ENCODE peak calls at places on chromosomes 7 and 10, in seven cellular contexts. One of them, this sample, is unnamed.

GRCh38 chr7:101869026-101869900 is 51.8 kb downstream of the CUX1 start:
- DNase-seq in colonic mucosa: no peak
- DNase-seq in fibroblast of lung: no peak
- DNase-seq in Karpas-422: peak; percentile 82
- DNase-seq in CD4-positive, CD25-positive, alpha-beta regulatory T cell: no peak
- DNase-seq in HepG2: no peak
- DNase-seq in endothelial cell of umbilical vein: no peak
- DNase-seq in this sample: peak; percentile 44

GRCh38 chr10:132375116-132375794 is 21.7 kb upstream of the PWWP2B start:
- DNase-seq in CD4-positive, CD25-positive, alpha-beta regulatory T cell: no peak
- DNase-seq in endothelial cell of umbilical vein: no peak
- DNase-seq in Karpas-422: no peak
- DNase-seq in HepG2: no peak
- DNase-seq in colonic mucosa: no peak
- DNase-seq in fibroblast of lung: no peak
- DNase-seq in this sample: no peak

GRCh38 chr7:151244156-151244870 is 4.2 kb downstream of the SMARCD3 start:
- DNase-seq in colonic mucosa: peak; percentile 57
- DNase-seq in endothelial cell of umbilical vein: peak; percentile 61
- DNase-seq in HepG2: no peak
- DNase-seq in CD4-positive, CD25-positive, alpha-beta regulatory T cell: peak; percentile 74
- DNase-seq in Karpas-422: peak; percentile 88
- DNase-seq in fibroblast of lung: no peak
- DNase-seq in this sample: peak; percentile 57

GRCh38 chr7:42671627-42672026 is 240.2 kb downstream of the C7orf25 start:
- DNase-seq in colonic mucosa: no peak
- DNase-seq in CD4-positive, CD25-positive, alpha-beta regulatory T cell: no peak
- DNase-seq in HepG2: no peak
- DNase-seq in fibroblast of lung: peak; percentile 73
- DNase-seq in Karpas-422: no peak
- DNase-seq in endothelial cell of umbilical vein: no peak
- DNase-seq in this sample: no peak

GRCh38 chr7:20331912-20332317 is 1.2 kb downstream of the ITGB8 start:
- DNase-seq in Karpas-422: no peak
- DNase-seq in HepG2: no peak
- DNase-seq in endothelial cell of umbilical vein: no peak
- DNase-seq in CD4-positive, CD25-positive, alpha-beta regulatory T cell: no peak
- DNase-seq in fibroblast of lung: no peak
- DNase-seq in colonic mucosa: peak; percentile 54
- DNase-seq in this sample: no peak

GRCh38 chr7:149720372-149721083 is 52.9 kb downstream of the ZNF467 start:
- DNase-seq in colonic mucosa: no peak
- DNase-seq in CD4-positive, CD25-positive, alpha-beta regulatory T cell: no peak
- DNase-seq in HepG2: peak; percentile 78
- DNase-seq in fibroblast of lung: no peak
- DNase-seq in endothelial cell of umbilical vein: no peak
- DNase-seq in Karpas-422: no peak
- DNase-seq in this sample: peak; percentile 38

GRCh38 chr7:150974468-150975391 is 3.4 kb downstream of the KCNH2 start:
- DNase-seq in HepG2: no peak
- DNase-seq in Karpas-422: peak; percentile 86
- DNase-seq in fibroblast of lung: no peak
- DNase-seq in endothelial cell of umbilical vein: peak; percentile 12
- DNase-seq in CD4-positive, CD25-positive, alpha-beta regulatory T cell: peak; percentile 91
- DNase-seq in colonic mucosa: peak; percentile 87
- DNase-seq in this sample: peak; percentile 51

GRCh38 chr10:116096501-116096900 is 176.5 kb downstream of the GFRA1 start:
- DNase-seq in Karpas-422: no peak
- DNase-seq in fibroblast of lung: no peak
- DNase-seq in HepG2: no peak
- DNase-seq in colonic mucosa: no peak
- DNase-seq in CD4-positive, CD25-positive, alpha-beta regulatory T cell: no peak
- DNase-seq in endothelial cell of umbilical vein: no peak
- DNase-seq in this sample: no peak

GRCh38 chr10:105466521-105466920 is 825.4 kb downstream of the SORCS3 start:
- DNase-seq in HepG2: no peak
- DNase-seq in fibroblast of lung: no peak
- DNase-seq in Karpas-422: no peak
- DNase-seq in endothelial cell of umbilical vein: no peak
- DNase-seq in CD4-positive, CD25-positive, alpha-beta regulatory T cell: no peak
- DNase-seq in colonic mucosa: no peak
- DNase-seq in this sample: no peak

GRCh38 chr10:63145782-63146181 is 12.7 kb downstream of the NRBF2 start:
- DNase-seq in Karpas-422: peak; percentile 44
- DNase-seq in CD4-positive, CD25-positive, alpha-beta regulatory T cell: no peak
- DNase-seq in HepG2: no peak
- DNase-seq in fibroblast of lung: peak; percentile 58
- DNase-seq in endothelial cell of umbilical vein: no peak
- DNase-seq in colonic mucosa: no peak
- DNase-seq in this sample: no peak

GRCh38 chr7:30012757-30013156 is 13.7 kb downstream of the FKBP14 start:
- DNase-seq in fibroblast of lung: no peak
- DNase-seq in HepG2: no peak
- DNase-seq in Karpas-422: no peak
- DNase-seq in CD4-positive, CD25-positive, alpha-beta regulatory T cell: no peak
- DNase-seq in endothelial cell of umbilical vein: no peak
- DNase-seq in colonic mucosa: no peak
- DNase-seq in this sample: no peak

GRCh38 chr10:10038358-10038757 is 979.3 kb upstream of the CELF2 start:
- DNase-seq in colonic mucosa: no peak
- DNase-seq in fibroblast of lung: no peak
- DNase-seq in HepG2: no peak
- DNase-seq in Karpas-422: no peak
- DNase-seq in endothelial cell of umbilical vein: no peak
- DNase-seq in CD4-positive, CD25-positive, alpha-beta regulatory T cell: no peak
- DNase-seq in this sample: no peak

GRCh38 chr7:130144632-130145171 is 60.5 kb downstream of the TMEM209 start:
- DNase-seq in fibroblast of lung: peak; percentile 95
- DNase-seq in colonic mucosa: peak; percentile 45
- DNase-seq in endothelial cell of umbilical vein: no peak
- DNase-seq in Karpas-422: no peak
- DNase-seq in HepG2: peak; percentile 33
- DNase-seq in CD4-positive, CD25-positive, alpha-beta regulatory T cell: no peak
- DNase-seq in this sample: peak; percentile 60

GRCh38 chr10:16832351-16833080 is 15.3 kb upstream of the RSU1 start:
- DNase-seq in endothelial cell of umbilical vein: peak; percentile 98
- DNase-seq in CD4-positive, CD25-positive, alpha-beta regulatory T cell: no peak
- DNase-seq in HepG2: no peak
- DNase-seq in fibroblast of lung: peak; percentile 96
- DNase-seq in Karpas-422: no peak
- DNase-seq in colonic mucosa: peak; percentile 72
- DNase-seq in this sample: peak; percentile 49

GRCh38 chr10:29932991-29933390 is 126.4 kb downstream of the JCAD start:
- DNase-seq in CD4-positive, CD25-positive, alpha-beta regulatory T cell: no peak
- DNase-seq in Karpas-422: no peak
- DNase-seq in HepG2: no peak
- DNase-seq in colonic mucosa: no peak
- DNase-seq in fibroblast of lung: no peak
- DNase-seq in endothelial cell of umbilical vein: no peak
- DNase-seq in this sample: no peak

GRCh38 chr7:113197274-113197673 is 78.9 kb upstream of the SMIM30 start:
- DNase-seq in CD4-positive, CD25-positive, alpha-beta regulatory T cell: no peak
- DNase-seq in colonic mucosa: no peak
- DNase-seq in fibroblast of lung: peak; percentile 89
- DNase-seq in endothelial cell of umbilical vein: no peak
- DNase-seq in Karpas-422: no peak
- DNase-seq in HepG2: no peak
- DNase-seq in this sample: no peak

GRCh38 chr7:107559864-107560263 is 3.9 kb downstream of the COG5 start:
- DNase-seq in HepG2: no peak
- DNase-seq in Karpas-422: no peak
- DNase-seq in colonic mucosa: no peak
- DNase-seq in CD4-positive, CD25-positive, alpha-beta regulatory T cell: no peak
- DNase-seq in fibroblast of lung: peak; percentile 80
- DNase-seq in endothelial cell of umbilical vein: peak; percentile 57
- DNase-seq in this sample: no peak

GRCh38 chr10:10589540-10589939 is 428.1 kb upstream of the CELF2 start:
- DNase-seq in Karpas-422: peak; percentile 57
- DNase-seq in fibroblast of lung: peak; percentile 89
- DNase-seq in HepG2: no peak
- DNase-seq in endothelial cell of umbilical vein: peak; percentile 56
- DNase-seq in colonic mucosa: no peak
- DNase-seq in CD4-positive, CD25-positive, alpha-beta regulatory T cell: no peak
- DNase-seq in this sample: no peak

GRCh38 chr7:91866599-91867148 is 13.8 kb downstream of the MTERF1 start:
- DNase-seq in CD4-positive, CD25-positive, alpha-beta regulatory T cell: no peak
- DNase-seq in fibroblast of lung: no peak
- DNase-seq in Karpas-422: no peak
- DNase-seq in colonic mucosa: no peak
- DNase-seq in HepG2: no peak
- DNase-seq in endothelial cell of umbilical vein: no peak
- DNase-seq in this sample: no peak

GRCh38 chr7:97694355-97694754 is 37.5 kb upstream of the TAC1 start:
- DNase-seq in Karpas-422: no peak
- DNase-seq in colonic mucosa: no peak
- DNase-seq in CD4-positive, CD25-positive, alpha-beta regulatory T cell: no peak
- DNase-seq in HepG2: no peak
- DNase-seq in endothelial cell of umbilical vein: no peak
- DNase-seq in fibroblast of lung: no peak
- DNase-seq in this sample: no peak

GRCh38 chr10:95096143-95096542 is 26.8 kb upstream of the CYP2C8 start:
- DNase-seq in CD4-positive, CD25-positive, alpha-beta regulatory T cell: no peak
- DNase-seq in Karpas-422: no peak
- DNase-seq in fibroblast of lung: no peak
- DNase-seq in endothelial cell of umbilical vein: no peak
- DNase-seq in HepG2: no peak
- DNase-seq in colonic mucosa: peak; percentile 72
- DNase-seq in this sample: peak; percentile 89

GRCh38 chr10:99681553-99681952 is 22.2 kb downstream of the ENTPD7 start:
- DNase-seq in colonic mucosa: no peak
- DNase-seq in Karpas-422: no peak
- DNase-seq in HepG2: no peak
- DNase-seq in fibroblast of lung: peak; percentile 82
- DNase-seq in endothelial cell of umbilical vein: no peak
- DNase-seq in CD4-positive, CD25-positive, alpha-beta regulatory T cell: no peak
- DNase-seq in this sample: no peak

GRCh38 chr7:141866974-141867373 is 25.7 kb upstream of the PRSS37 start:
- DNase-seq in CD4-positive, CD25-positive, alpha-beta regulatory T cell: no peak
- DNase-seq in endothelial cell of umbilical vein: no peak
- DNase-seq in Karpas-422: no peak
- DNase-seq in fibroblast of lung: no peak
- DNase-seq in colonic mucosa: no peak
- DNase-seq in HepG2: no peak
- DNase-seq in this sample: no peak

GRCh38 chr10:11147723-11148122 is 130.1 kb downstream of the CELF2 start:
- DNase-seq in fibroblast of lung: no peak
- DNase-seq in CD4-positive, CD25-positive, alpha-beta regulatory T cell: peak; percentile 39
- DNase-seq in colonic mucosa: no peak
- DNase-seq in HepG2: no peak
- DNase-seq in Karpas-422: no peak
- DNase-seq in endothelial cell of umbilical vein: no peak
- DNase-seq in this sample: no peak

GRCh38 chr10:10204415-10204814 is 813.3 kb upstream of the CELF2 start:
- DNase-seq in Karpas-422: no peak
- DNase-seq in colonic mucosa: no peak
- DNase-seq in fibroblast of lung: no peak
- DNase-seq in HepG2: no peak
- DNase-seq in endothelial cell of umbilical vein: no peak
- DNase-seq in CD4-positive, CD25-positive, alpha-beta regulatory T cell: no peak
- DNase-seq in this sample: no peak

GRCh38 chr7:154792436-154793055 is 210.4 kb downstream of the PAXIP1 start:
- DNase-seq in CD4-positive, CD25-positive, alpha-beta regulatory T cell: no peak
- DNase-seq in Karpas-422: no peak
- DNase-seq in HepG2: no peak
- DNase-seq in endothelial cell of umbilical vein: no peak
- DNase-seq in fibroblast of lung: no peak
- DNase-seq in colonic mucosa: no peak
- DNase-seq in this sample: no peak

DNA sequence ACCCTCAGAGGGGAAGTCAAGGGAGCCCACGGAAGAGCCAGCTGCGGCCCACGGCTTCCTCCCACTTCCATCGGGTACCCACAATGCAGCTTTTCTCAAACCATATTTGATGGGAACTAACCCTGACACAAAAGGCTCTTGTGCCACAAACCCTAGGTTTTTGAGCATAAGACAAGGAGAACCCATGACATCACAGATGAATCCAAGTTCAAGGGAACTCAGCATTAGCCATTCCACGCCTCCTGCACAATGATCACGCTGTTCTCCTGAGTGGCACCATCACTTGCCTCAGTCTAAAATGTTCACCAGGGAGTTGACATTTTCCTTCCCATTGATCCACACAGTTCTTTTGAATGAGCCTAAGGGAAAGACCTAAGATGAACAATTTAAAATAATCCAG is 70.4 kb downstream of the ITIH5 start:
- DNase-seq in HepG2: no peak
- DNase-seq in Karpas-422: no peak
- DNase-seq in fibroblast of lung: no peak
- DNase-seq in colonic mucosa: no peak
- DNase-seq in CD4-positive, CD25-positive, alpha-beta regulatory T cell: no peak
- DNase-seq in endothelial cell of umbilical vein: no peak
- DNase-seq in this sample: no peak
- H3K4me1 ChIP-seq in HepG2: no peaks in the 10 kb centered on the region
- H3K4me1 ChIP-seq in Karpas-422: no peaks in the 10 kb centered on the region
- H3K4me1 ChIP-seq in fibroblast of lung: no peaks in the 10 kb centered on the region
- H3K4me1 ChIP-seq in colonic mucosa: no peaks in the 10 kb centered on the region
- H3K4me1 ChIP-seq in CD4-positive, CD25-positive, alpha-beta regulatory T cell: no peaks in the 10 kb centered on the region
- H3K4me1 ChIP-seq in endothelial cell of umbilical vein: no peaks in the 10 kb centered on the region
- H3K4me1 ChIP-seq in this sample: no peaks in the 10 kb centered on the region

DNA sequence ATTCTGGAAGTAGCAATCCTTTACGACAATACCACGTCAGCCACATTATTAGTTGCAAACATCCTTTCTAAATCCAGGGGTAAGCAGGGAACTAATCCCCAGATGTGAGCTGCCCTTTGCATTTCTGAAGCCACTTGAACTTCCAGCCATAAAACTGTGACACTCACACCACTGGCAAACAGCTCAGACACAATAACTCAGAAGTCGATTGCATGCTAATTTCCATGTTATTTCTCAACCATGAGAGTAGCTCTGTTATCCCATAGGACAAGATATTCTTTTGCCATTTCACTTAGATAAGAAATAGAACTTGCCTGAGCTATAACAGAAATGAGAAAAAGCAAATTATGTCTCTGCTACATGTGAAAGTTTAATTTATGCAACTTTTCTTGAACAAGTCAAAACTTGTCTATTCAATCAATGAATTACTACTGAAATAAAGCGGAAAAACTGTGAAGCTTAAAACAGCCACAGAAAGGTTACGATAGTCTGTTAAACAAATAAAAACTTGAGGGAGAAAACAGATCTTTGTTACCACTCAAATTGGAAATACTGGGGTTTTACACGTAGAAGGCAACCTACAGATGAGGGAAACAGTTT is 212.0 kb downstream of the FAM107B start:
- DNase-seq in fibroblast of lung: no peak
- DNase-seq in HepG2: no peak
- DNase-seq in Karpas-422: no peak
- DNase-seq in CD4-positive, CD25-positive, alpha-beta regulatory T cell: no peak
- DNase-seq in endothelial cell of umbilical vein: no peak
- DNase-seq in colonic mucosa: peak; percentile 16
- DNase-seq in this sample: no peak
- H3K4me1 ChIP-seq in fibroblast of lung: no peaks in the 10 kb centered on the region
- H3K4me1 ChIP-seq in HepG2: peaks cover 26% of the 10 kb centered on the region
- H3K4me1 ChIP-seq in Karpas-422: peaks cover 64% of the 10 kb centered on the region
- H3K4me1 ChIP-seq in CD4-positive, CD25-positive, alpha-beta regulatory T cell: peaks cover 94% of the 10 kb centered on the region
- H3K4me1 ChIP-seq in endothelial cell of umbilical vein: peaks cover 33% of the 10 kb centered on the region
- H3K4me1 ChIP-seq in colonic mucosa: no peaks in the 10 kb centered on the region
- H3K4me1 ChIP-seq in this sample: peaks cover 4% of the 10 kb centered on the region

GRCh38 chr10:70500812-70501301 is 22.3 kb downstream of the PALD1 start:
- DNase-seq in HepG2: no peak
- DNase-seq in endothelial cell of umbilical vein: peak; percentile 67
- DNase-seq in colonic mucosa: no peak
- DNase-seq in CD4-positive, CD25-positive, alpha-beta regulatory T cell: no peak
- DNase-seq in fibroblast of lung: no peak
- DNase-seq in Karpas-422: no peak
- DNase-seq in this sample: no peak
- H3K4me1 ChIP-seq in HepG2: peaks cover 29% of the 10 kb centered on the region
- H3K4me1 ChIP-seq in endothelial cell of umbilical vein: peaks cover 44% of the 10 kb centered on the region
- H3K4me1 ChIP-seq in colonic mucosa: no peaks in the 10 kb centered on the region
- H3K4me1 ChIP-seq in CD4-positive, CD25-positive, alpha-beta regulatory T cell: no peaks in the 10 kb centered on the region
- H3K4me1 ChIP-seq in fibroblast of lung: no peaks in the 10 kb centered on the region
- H3K4me1 ChIP-seq in Karpas-422: peaks cover 68% of the 10 kb centered on the region
- H3K4me1 ChIP-seq in this sample: no peaks in the 10 kb centered on the region

GRCh38 chr7:16930958-16931357 is 49.2 kb upstream of the AGR3 start:
- DNase-seq in Karpas-422: no peak
- DNase-seq in CD4-positive, CD25-positive, alpha-beta regulatory T cell: peak; percentile 23
- DNase-seq in colonic mucosa: no peak
- DNase-seq in endothelial cell of umbilical vein: no peak
- DNase-seq in fibroblast of lung: no peak
- DNase-seq in HepG2: no peak
- DNase-seq in this sample: no peak
- H3K4me1 ChIP-seq in Karpas-422: no peaks in the 10 kb centered on the region
- H3K4me1 ChIP-seq in CD4-positive, CD25-positive, alpha-beta regulatory T cell: peaks cover 15% of the 10 kb centered on the region
- H3K4me1 ChIP-seq in colonic mucosa: no peaks in the 10 kb centered on the region
- H3K4me1 ChIP-seq in endothelial cell of umbilical vein: peaks cover 10% of the 10 kb centered on the region
- H3K4me1 ChIP-seq in fibroblast of lung: no peaks in the 10 kb centered on the region
- H3K4me1 ChIP-seq in HepG2: peaks cover 20% of the 10 kb centered on the region
- H3K4me1 ChIP-seq in this sample: no peaks in the 10 kb centered on the region

This sample was measured in small intestine.